ENCODE peak calls at places on chromosomes 16 and 17, in four cellular contexts. I is GM12878, M is GM12891, Y is K562. H is an unnamed sample.

GRCh38 chr17:27233783-27234182 is 60.1 kb upstream of the WSB1 start:
- DNase-seq in I (no peak), M (no peak), Y (no peak), H (no peak)

GRCh38 chr16:830871-831570 is 30.5 kb upstream of the GNG13 start:
- DNase-seq in I (no peak), M (no peak), Y (no peak), H (no peak)

GRCh38 chr16:61792194-61792904 is 243.9 kb downstream of the CDH8 start:
- DNase-seq in I (no peak), Y (no peak), M (no peak), H (no peak)

GRCh38 chr16:71338193-71338592 is 20.3 kb upstream of the CALB2 start:
- DNase-seq in I (no peak), M (no peak), Y (no peak), H (no peak)

GRCh38 chr17:31216053-31216751 is 80.8 kb downstream of the OMG start:
- DNase-seq in Y (no peak), I (peak), M (no peak), H (no peak)

GRCh38 chr17:80773243-80773991 is 218.2 kb upstream of the CHMP6 start:
- DNase-seq in Y (no peak), I (no peak), M (no peak), H (no peak)

GRCh38 chr17:5868916-5869475 is 201.2 kb upstream of the WSCD1 start:
- DNase-seq in Y (no peak), I (no peak), M (no peak), H (no peak)

GRCh38 chr17:79840989-79841286 is 1.7 kb upstream of the CBX4 start:
- DNase-seq in Y (no peak), M (no peak), I (no peak), H (no peak)

GRCh38 chr17:10156579-10157488 is 41.6 kb downstream of the GAS7 start:
- DNase-seq in Y (no peak), I (peak), M (peak), H (peak)

GRCh38 chr17:80987941-80988461 is 3.6 kb upstream of the CHMP6 start:
- DNase-seq in Y (no peak), M (no peak), I (no peak), H (no peak)

GRCh38 chr17:44552361-44552760 is 4.9 kb upstream of the FZD2 start:
- DNase-seq in M (no peak), I (no peak), Y (no peak), H (no peak)

GRCh38 chr17:5437721-5438317 is 1.1 kb downstream of the C1QBP start:
- DNase-seq in M (no peak), I (no peak), Y (no peak), H (no peak)

GRCh38 chr17:60641810-60642220 is 35.8 kb upstream of the BCAS3 start:
- DNase-seq in Y (peak), I (no peak), M (peak), H (peak)

GRCh38 chr17:2057714-2058520 is 3.0 kb downstream of the HIC1 start:
- DNase-seq in M (no peak), I (no peak), Y (no peak), H (no peak)

GRCh38 chr16:72946474-72947194 is 101.3 kb downstream of the ZFHX3 start:
- DNase-seq in Y (no peak), I (no peak), M (no peak), H (no peak)

GRCh38 chr16:57771141-57771785 is 31.0 kb downstream of the KIFC3 start:
- DNase-seq in M (no peak), I (no peak), Y (no peak), H (no peak)

GRCh38 chr17:44004077-44004760 is at the start of gene NAGS:
- DNase-seq in Y (peak), I (no peak), M (no peak), H (no peak)

GRCh38 chr16:51818342-51818944 is 667.4 kb upstream of the SALL1 start:
- DNase-seq in Y (no peak), I (no peak), M (peak), H (no peak)

GRCh38 chr17:4788807-4789700 is at the start of gene GLTPD2:
- DNase-seq in I (no peak), Y (no peak), M (no peak), H (no peak)

GRCh38 chr16:50464325-50465290 is 83.6 kb upstream of the NKD1 start:
- DNase-seq in Y (no peak), I (no peak), M (no peak), H (no peak)

GRCh38 chr16:62041401-62041800 is 5.2 kb upstream of the CDH8 start:
- DNase-seq in M (no peak), Y (no peak), I (no peak), H (no peak)

GRCh38 chr17:9226794-9227135 is 205.5 kb downstream of the NTN1 start:
- DNase-seq in Y (no peak), M (no peak), I (no peak), H (no peak)

GRCh38 chr17:4895676-4896331 is 3.5 kb upstream of the C17orf107 start:
- DNase-seq in Y (peak), M (no peak), I (no peak), H (peak)

GRCh38 chr17:82752371-82753200 is 721 bp downstream of the TBCD start:
- DNase-seq in I (no peak), Y (peak), M (peak), H (peak)

GRCh38 chr16:70267516-70267915 is 15.8 kb upstream of the EXOSC6 start:
- DNase-seq in Y (peak), M (no peak), I (no peak), H (no peak)

GRCh38 chr16:48609453-48610023 is 442 bp downstream of the N4BP1 start:
- DNase-seq in I (no peak), Y (peak), M (no peak), H (peak)

GRCh38 chr17:4247981-4248388 is 15.8 kb downstream of the ANKFY1 start:
- DNase-seq in Y (peak), I (no peak), M (no peak), H (no peak)

GRCh38 chr17:40179923-40180659 is 2.8 kb downstream of the RAPGEFL1 start:
- DNase-seq in M (no peak), Y (no peak), I (no peak), H (no peak)

GRCh38 chr16:17318200-17318599 is 152.6 kb downstream of the XYLT1 start:
- DNase-seq in M (no peak), I (no peak), Y (no peak), H (no peak)

GRCh38 chr16:53754938-53755910 is 51.3 kb downstream of the FTO start:
- DNase-seq in I (no peak), Y (no peak), M (no peak), H (no peak)

GRCh38 chr16:83980794-83981193 is 12.8 kb downstream of the NECAB2 start:
- DNase-seq in Y (no peak), I (no peak), M (no peak), H (no peak)

GRCh38 chr16:57264950-57265371 is 19.5 kb downstream of the PLLP start:
- DNase-seq in I (no peak), M (no peak), Y (no peak), H (no peak)

GRCh38 chr16:13113786-13114185 is 212.4 kb downstream of the SHISA9 start:
- DNase-seq in I (no peak), Y (no peak), M (no peak), H (no peak)

GRCh38 chr17:39757931-39758873 is 20.5 kb downstream of the GRB7 start:
- DNase-seq in I (peak), Y (no peak), M (no peak), H (no peak)

GRCh38 chr17:45577571-45578279 is 87.2 kb upstream of the PLEKHM1 start:
- DNase-seq in M (no peak), I (no peak), Y (no peak), H (no peak)

GRCh38 chr17:7651097-7651958 is 602 bp downstream of the ATP1B2 start:
- DNase-seq in I (no peak), M (no peak), Y (peak), H (no peak)

GRCh38 chr17:50364715-50365114 is 8.3 kb downstream of the MRPL27 start:
- DNase-seq in I (no peak), Y (no peak), M (no peak), H (no peak)

GRCh38 chr17:40548982-40549680 is 16.1 kb downstream of the CCR7 start:
- DNase-seq in M (no peak), I (no peak), Y (no peak), H (no peak)

GRCh38 chr16:55663770-55664677 is 8.2 kb downstream of the SLC6A2 start:
- DNase-seq in Y (no peak), M (no peak), I (no peak), H (no peak)
- TF ChIP-seq TAF1 in Y (no peak), M (no peak), I (no peak), H (no peak)

DNA sequence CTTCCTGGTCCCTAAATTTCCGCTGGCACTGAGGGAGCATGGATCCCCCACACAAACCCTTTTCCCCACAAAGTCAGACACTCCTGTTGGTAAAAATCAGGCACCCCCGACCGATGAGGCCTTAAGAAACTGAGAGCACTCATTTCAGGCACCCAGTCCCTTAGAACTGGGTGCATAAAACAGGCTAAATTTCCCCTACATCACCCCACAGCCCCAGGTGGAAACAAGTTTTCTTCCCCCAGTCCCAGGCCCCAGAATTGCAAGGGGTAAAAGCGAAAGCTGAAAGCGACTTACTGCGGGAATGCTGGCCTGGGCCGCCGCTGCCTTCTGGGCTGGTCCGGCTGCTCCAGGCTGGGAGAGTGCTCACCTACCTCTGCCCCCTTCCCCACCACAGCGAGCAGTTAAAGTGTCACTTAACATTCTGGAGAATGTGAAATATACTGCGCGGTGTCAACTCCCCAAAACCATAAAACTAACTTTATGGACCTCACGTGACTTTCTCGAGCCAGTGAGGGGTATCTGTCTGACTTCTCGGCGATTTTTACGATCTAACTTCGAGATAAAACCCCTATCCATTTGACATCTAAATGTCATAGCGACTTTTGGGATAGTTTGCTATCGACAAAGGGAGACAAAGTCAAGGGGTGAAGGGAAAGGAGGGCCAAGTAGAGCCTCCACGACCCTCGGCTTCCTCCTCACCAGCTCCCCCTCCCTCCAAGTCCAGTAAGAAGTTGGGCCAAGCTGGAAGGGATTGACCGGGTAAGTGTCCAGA is at the start of gene HOXB3:
- DNase-seq in Y (no peak), M (no peak), I (no peak), H (no peak)
- TF ChIP-seq POLR2A in Y (no peak), M (no peak), I (no peak), H (no peak)

DNA sequence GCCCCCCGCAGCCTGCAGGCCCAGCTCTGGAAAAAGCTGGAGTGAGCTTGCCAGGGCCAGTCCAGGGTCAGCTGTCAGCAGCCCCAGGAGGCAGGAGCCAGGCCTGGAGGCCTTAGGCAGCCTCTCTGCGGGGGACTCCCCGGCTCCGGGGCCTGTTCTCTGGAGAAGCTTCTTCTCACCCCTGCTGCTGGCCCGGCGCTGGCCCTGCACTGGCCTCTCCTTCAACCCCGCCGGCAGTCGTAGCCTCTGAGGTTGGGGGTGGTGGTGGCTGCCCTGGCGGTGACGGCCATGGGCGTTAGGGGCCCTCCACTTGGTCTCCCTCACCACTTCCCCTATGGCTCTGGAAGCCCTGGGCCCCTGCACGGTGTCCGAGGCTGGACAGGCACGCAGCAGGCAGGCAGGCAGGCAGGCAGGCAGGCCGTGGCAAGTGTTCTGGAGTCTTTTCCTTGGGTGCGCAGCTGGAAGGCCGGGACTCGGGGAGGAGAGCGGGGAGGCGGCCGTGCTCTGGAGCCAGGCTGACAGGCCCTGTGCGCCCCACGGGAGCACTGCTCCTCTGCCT is 2.1 kb downstream of the FOXF1 start:
- DNase-seq in M (no peak), I (no peak), Y (no peak), H (no peak)
- TF ChIP-seq POLR2AphosphoS5 in M (no peak), I (no peak), Y (no peak), H (no peak)

GRCh38 chr16:29744541-29745101 is 1.2 kb downstream of the C16orf54 start:
- DNase-seq in M (peak), I (no peak), Y (no peak), H (no peak)
- TF ChIP-seq TAF1 in M (no peak), I (no peak), Y (no peak), H (no peak)

GRCh38 chr16:31107465-31107867 is 720 bp upstream of the BCKDK start:
- DNase-seq in M (no peak), I (peak), Y (no peak), H (peak)

GRCh38 chr16:31108794-31109558 is 790 bp downstream of the BCKDK start:
- DNase-seq in M (no peak), Y (no peak), I (no peak), H (no peak)

GRCh38 chr16:31109622-31110021 is 1.4 kb downstream of the BCKDK start:
- DNase-seq in M (no peak), I (no peak), Y (no peak), H (no peak)

GRCh38 chr16:31106509-31107464 is 1.4 kb upstream of the BCKDK start:
- DNase-seq in I (no peak), Y (no peak), M (no peak), H (no peak)

GRCh38 chr16:31108035-31108793 is at the start of gene BCKDK:
- DNase-seq in M (peak), I (peak), Y (peak), H (peak)
- TF ChIP-seq POLR2A in M (no peak), I (peak), Y (peak), H (peak)